ENCODE peak calls at places on chromosome 18, in six cellular contexts. X, K, C, S, E and P are unnamed samples.

GRCh38 chr18:926946-927345 is 22.3 kb downstream of the ADCYAP1 start:
- DNase-seq in C (no peak), S (no peak), E (no peak), K (no peak), X (peak; percentile 45), P (no peak)

GRCh38 chr18:63603772-63604171 is 16.6 kb downstream of the SERPINB13 start:
- DNase-seq in K (peak; percentile 12), S (no peak), C (no peak), X (no peak), E (no peak), P (no peak)

GRCh38 chr18:48293954-48294893 is 115.0 kb downstream of the ZBTB7C start:
- DNase-seq in E (peak; percentile 44), C (no peak), K (no peak), S (peak; percentile 5), X (no peak), P (no peak)

GRCh38 chr18:39795350-39795749 is 2159.7 kb upstream of the PIK3C3 start:
- DNase-seq in X (no peak), E (no peak), S (no peak), C (no peak), K (no peak), P (no peak)

GRCh38 chr18:36187138-36187825 is at the start of gene MOCOS:
- DNase-seq in K (peak; percentile 42), X (peak; percentile 67), S (peak; percentile 83), E (peak; percentile 94), C (peak; percentile 61), P (peak; percentile 85)

GRCh38 chr18:78321402-78321801 is 658.2 kb upstream of the SALL3 start:
- DNase-seq in X (no peak), E (no peak), C (no peak), S (no peak), K (no peak), P (no peak)

GRCh38 chr18:10942998-10943397 is 206.4 kb downstream of the PIEZO2 start:
- DNase-seq in E (no peak), X (no peak), K (no peak), C (no peak), S (no peak), P (no peak)

GRCh38 chr18:44733754-44734465 is 53.2 kb downstream of the SETBP1 start:
- DNase-seq in C (no peak), E (no peak), X (no peak), S (no peak), K (peak; percentile 2), P (no peak)

GRCh38 chr18:45719106-45719505 is 4.9 kb upstream of the SLC14A1 start:
- DNase-seq in C (no peak), E (no peak), K (no peak), X (no peak), S (no peak), P (no peak)

GRCh38 chr18:57008001-57008686 is 138.7 kb upstream of the BOD1L2 start:
- DNase-seq in E (no peak), C (no peak), X (no peak), S (no peak), K (no peak), P (peak; percentile 33)

GRCh38 chr18:23307567-23308295 is 145.4 kb upstream of the RIOK3 start:
- DNase-seq in S (peak; percentile 80), K (peak; percentile 58), C (no peak), E (no peak), X (peak; percentile 89), P (no peak)

GRCh38 chr18:29248856-29249255 is 1071.9 kb upstream of the CDH2 start:
- DNase-seq in X (no peak), K (no peak), C (no peak), S (no peak), E (no peak), P (no peak)

GRCh38 chr18:45059695-45060094 is 379.0 kb downstream of the SETBP1 start:
- DNase-seq in C (no peak), X (peak; percentile 78), K (peak; percentile 88), E (no peak), S (peak; percentile 4), P (no peak)

GRCh38 chr18:32775628-32776027 is 2.8 kb upstream of the KLHL14 start:
- DNase-seq in S (no peak), X (no peak), C (no peak), E (no peak), K (no peak), P (no peak)

GRCh38 chr18:77970814-77971213 is 721.2 kb downstream of the GALR1 start:
- DNase-seq in E (no peak), X (no peak), C (peak; percentile 79), S (no peak), K (no peak), P (no peak)

GRCh38 chr18:77062518-77063003 is 70.0 kb downstream of the MBP start:
- DNase-seq in X (no peak), E (no peak), K (peak; percentile 48), S (no peak), C (no peak), P (no peak)

GRCh38 chr18:4353853-4354418 is 101.2 kb downstream of the DLGAP1 start:
- DNase-seq in S (no peak), E (no peak), K (no peak), C (no peak), X (no peak), P (no peak)

GRCh38 chr18:56986829-56987228 is 160.1 kb upstream of the BOD1L2 start:
- DNase-seq in S (no peak), K (no peak), C (peak; percentile 45), E (no peak), X (no peak), P (peak; percentile 30)

GRCh38 chr18:34600118-34600517 is 110.0 kb upstream of the DTNA start:
- DNase-seq in X (no peak), E (no peak), K (peak; percentile 53), S (no peak), C (no peak), P (no peak)

GRCh38 chr18:13036622-13037320 is 45.6 kb downstream of the CEP192 start:
- DNase-seq in C (no peak), S (no peak), E (no peak), X (peak; percentile 13), K (peak; percentile 69), P (no peak)

DNA sequence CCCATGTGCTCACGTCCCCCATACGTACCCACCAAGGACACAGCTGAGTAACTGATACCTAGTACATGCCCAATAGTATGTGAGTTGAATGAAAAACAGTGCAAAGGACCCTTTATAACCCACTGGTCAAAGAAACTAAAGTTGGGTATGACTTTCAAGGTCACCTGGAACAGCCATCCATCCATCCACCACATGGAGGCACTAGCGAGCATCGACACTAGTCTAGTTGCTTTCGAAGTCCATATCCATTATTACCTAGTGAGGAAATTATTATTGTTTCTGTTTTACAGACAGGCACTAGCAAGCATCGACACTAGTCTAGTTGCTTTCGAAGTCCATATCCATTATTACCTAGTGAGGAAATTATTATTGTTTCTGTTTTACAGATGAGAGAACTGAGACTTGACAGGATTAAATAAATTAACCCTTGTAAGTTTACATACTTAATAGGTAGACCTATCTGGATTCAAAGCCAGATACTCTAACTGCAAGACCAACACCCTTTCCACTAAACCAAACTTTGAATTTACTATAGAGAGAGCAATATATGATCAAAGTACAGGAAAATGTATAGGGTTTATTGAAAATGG is 233.7 kb downstream of the METTL4 start:
- DNase-seq in E (peak; percentile 67), K (peak; percentile 50), C (no peak), S (peak; percentile 22), X (peak; percentile 18), P (no peak)
- H2AK5ac ChIP-seq in E (no peak overlapping the region), K (no peak overlapping the region), C (no peak overlapping the region), S (no peak overlapping the region), X (no peak overlapping the region), P (no peak overlapping the region)

DNA sequence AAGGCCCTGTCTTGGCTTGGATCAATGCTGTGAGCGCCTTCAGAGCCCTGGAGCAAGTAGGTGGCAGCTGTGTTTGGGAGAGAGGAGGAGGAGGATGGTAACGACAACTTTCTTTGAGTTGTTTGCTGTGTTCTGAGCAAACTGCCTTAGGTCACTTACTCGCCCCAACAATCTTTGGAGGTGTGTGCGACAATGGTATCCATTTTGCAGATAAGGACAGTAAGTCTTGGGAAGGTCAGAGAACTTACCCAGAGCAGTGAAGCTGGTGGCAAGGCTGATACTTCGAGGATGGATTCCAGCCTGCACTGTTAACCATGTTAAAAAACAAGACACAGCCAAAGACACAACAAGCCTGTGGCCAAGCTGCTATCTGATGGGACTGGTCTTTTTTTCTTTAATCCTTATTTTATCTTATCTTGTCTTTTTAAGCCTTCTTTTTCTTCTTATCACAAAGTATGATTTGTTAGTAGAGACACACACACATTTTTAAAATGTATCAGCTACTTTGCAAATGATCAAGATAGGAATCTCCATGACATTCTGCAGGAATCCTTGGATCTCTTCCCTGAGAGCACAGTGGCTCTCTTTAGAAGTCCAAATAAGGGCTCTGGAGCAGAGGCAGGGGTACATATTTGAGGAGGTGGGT is 27.9 kb downstream of the CNDP1 start:
- DNase-seq in E (no peak), X (no peak), C (no peak), S (no peak), K (no peak), P (no peak)
- H3K14ac ChIP-seq in E (no peak overlapping the region), X (no peak overlapping the region), C (no peak overlapping the region), S (no peak overlapping the region), K (no peak overlapping the region), P (no peak overlapping the region)

GRCh38 chr18:58631301-58631700 is 2.4 kb upstream of the ALPK2 start:
- DNase-seq in K (no peak), S (no peak), C (no peak), X (no peak), E (no peak), P (no peak)
- H2AK5ac ChIP-seq in K (no peak overlapping the region), S (no peak overlapping the region), C (no peak overlapping the region), X (no peak overlapping the region), E (no peak overlapping the region), P (no peak overlapping the region)

GRCh38 chr18:25764777-25765176 is 325.6 kb downstream of the SS18 start:
- DNase-seq in C (no peak), E (no peak), S (no peak), K (no peak), X (no peak), P (no peak)
- H3K14ac ChIP-seq in C (no peak overlapping the region), E (no peak overlapping the region), S (no peak overlapping the region), K (no peak overlapping the region), X (no peak overlapping the region), P (no peak overlapping the region)

GRCh38 chr18:47149457-47150028 is 757 bp downstream of the HDHD2 start:
- DNase-seq in E (no peak), C (no peak), S (no peak), K (peak; percentile 2), X (no peak), P (no peak)

GRCh38 chr18:47151457-47151856 is 1.2 kb upstream of the HDHD2 start:
- DNase-seq in X (no peak), K (no peak), S (no peak), E (no peak), C (no peak), P (no peak)

GRCh38 chr18:47150029-47150823 is at the start of gene HDHD2:
- DNase-seq in S (peak; percentile 70), X (peak; percentile 88), C (peak; percentile 77), E (peak; percentile 93), K (peak; percentile 69), P (peak; percentile 86)

DNA sequence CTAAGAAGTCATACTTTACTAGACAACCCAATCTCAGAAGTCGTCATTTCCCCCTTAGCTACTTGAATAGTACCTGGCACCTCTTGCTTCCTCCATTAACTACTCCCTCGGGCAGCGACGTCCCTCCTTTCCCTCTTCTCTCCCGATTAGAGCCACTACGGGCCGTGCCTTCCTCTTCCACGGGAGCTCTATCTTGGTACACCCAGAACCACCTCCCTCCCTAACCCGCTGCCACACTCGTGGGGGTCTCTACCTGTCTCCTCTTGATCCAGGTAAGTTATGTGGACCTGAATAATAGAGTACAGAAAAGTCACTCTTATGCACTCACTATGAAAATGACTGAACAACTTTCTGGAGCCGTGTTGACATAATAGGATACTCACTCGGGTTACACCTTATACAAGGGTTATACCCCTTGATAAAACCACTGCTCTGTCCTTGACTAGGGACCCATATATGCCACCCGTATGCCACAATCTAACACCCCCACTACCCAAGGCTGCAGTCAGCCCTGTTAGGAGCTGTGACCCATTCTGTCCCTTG is 595 bp upstream of the HDHD2 start:
- DNase-seq in K (no peak), X (no peak), E (no peak), S (no peak), C (no peak), P (no peak)
- H2AK5ac ChIP-seq in K (peak overlapping the region; percentile 84), X (no peak overlapping the region), E (no peak overlapping the region), S (no peak overlapping the region), C (no peak overlapping the region), P (no peak overlapping the region)